ENCODE peak calls at places on chromosome X, in six cellular contexts. Q is CD8-positive, alpha-beta T cell; C is ELF-1; X is fibroblast of pulmonary artery; O is GF-D8; A is stimulated activated CD8-positive, alpha-beta memory T cell treated with anti-CD3 and anti-CD28 coated beads, Interleukin-4, amount 100 ng/mL, for 4 hours. E is an unnamed sample.

GRCh38 chrX:102067966-102068723 is 57.3 kb upstream of the TCEAL2 start:
- DNase-seq in Q (peak), C (peak), X (peak), O (no peak), A (no peak), E (no peak)

GRCh38 chrX:26037367-26037766 is 100.8 kb upstream of the MAGEB18 start:
- DNase-seq in Q (no peak), C (no peak), X (no peak), O (no peak), A (no peak), E (no peak)

GRCh38 chrX:119809185-119809666 is 17.8 kb upstream of the RPL39 start:
- DNase-seq in Q (no peak), C (peak), X (peak), O (peak), A (no peak), E (no peak)

GRCh38 chrX:42093756-42094155 is 170.4 kb upstream of the CASK start:
- DNase-seq in Q (no peak), C (no peak), X (peak), O (no peak), A (no peak), E (no peak)

GRCh38 chrX:102604327-102604726 is 5.0 kb downstream of the ARMCX5 start:
- DNase-seq in Q (no peak), C (no peak), X (peak), O (no peak), A (no peak), E (no peak)

GRCh38 chrX:110172215-110172614 is 145.7 kb downstream of the AMMECR1 start:
- DNase-seq in Q (no peak), C (no peak), X (no peak), O (no peak), A (no peak), E (no peak)

GRCh38 chrX:11611965-11612364 is 53.8 kb downstream of the ARHGAP6 start:
- DNase-seq in Q (no peak), C (no peak), X (no peak), O (no peak), A (no peak), E (no peak)

GRCh38 chrX:51608071-51608470 is 10.6 kb downstream of the CENPVL3 start:
- DNase-seq in Q (no peak), C (no peak), X (no peak), O (no peak), A (no peak), E (no peak)

GRCh38 chrX:105126201-105126600 is 94.3 kb downstream of the TEX13A start:
- DNase-seq in Q (no peak), C (no peak), X (no peak), O (no peak), A (no peak), E (no peak)

GRCh38 chrX:112734250-112734649 is 54.5 kb upstream of the LHFPL1 start:
- DNase-seq in Q (no peak), C (no peak), X (peak), O (no peak), A (no peak), E (no peak)

GRCh38 chrX:149871940-149872339 is 9.0 kb upstream of the MAGEA8 start:
- DNase-seq in Q (peak), C (peak), X (peak), O (no peak), A (peak), E (no peak)

GRCh38 chrX:68753218-68753617 is 75.6 kb upstream of the EFNB1 start:
- DNase-seq in Q (no peak), C (no peak), X (no peak), O (no peak), A (no peak), E (no peak)

GRCh38 chrX:13180807-13181206 is 136.4 kb upstream of the FAM9C start:
- DNase-seq in Q (no peak), C (no peak), X (peak), O (no peak), A (no peak), E (no peak)

GRCh38 chrX:79133897-79134296 is 10.6 kb upstream of the GPR174 start:
- DNase-seq in Q (no peak), C (no peak), X (no peak), O (no peak), A (no peak), E (no peak)

GRCh38 chrX:41471786-41472185 is 24.6 kb downstream of the NYX start:
- DNase-seq in Q (no peak), C (no peak), X (no peak), O (no peak), A (no peak), E (no peak)

GRCh38 chrX:48531359-48531954 is 8.1 kb upstream of the TBC1D25 start:
- DNase-seq in Q (no peak), C (no peak), X (peak), O (no peak), A (no peak), E (no peak)

GRCh38 chrX:18895157-18895952 is 88.6 kb downstream of the PHKA2 start:
- DNase-seq in Q (no peak), C (no peak), X (peak), O (no peak), A (no peak), E (no peak)

E was measured in cerebellar nuclear complex.